ENCODE peak calls at places on chromosomes 5 and 9, in eight cellular contexts. One of them, this sample, is unnamed.

GRCh38 chr5:56501949-56502557 is 268.9 kb upstream of the ANKRD55 start:
- DNase-seq in lung: no peak
- DNase-seq in epithelial cell of esophagus: no peak
- DNase-seq in activated CD8-positive, alpha-beta T cell treated with anti-CD3 and anti-CD28 coated beads for 36 hours: no peak
- DNase-seq in uterus: no peak
- DNase-seq in stomach: no peak
- DNase-seq in Calu3: peak; percentile 44
- DNase-seq in A549: no peak
- DNase-seq in this sample: no peak

GRCh38 chr9:35001803-35002502 is 12.4 kb downstream of the DNAJB5 start:
- DNase-seq in Calu3: no peak
- DNase-seq in lung: no peak
- DNase-seq in stomach: no peak
- DNase-seq in activated CD8-positive, alpha-beta T cell treated with anti-CD3 and anti-CD28 coated beads for 36 hours: peak; percentile 28
- DNase-seq in uterus: no peak
- DNase-seq in A549: no peak
- DNase-seq in epithelial cell of esophagus: peak; percentile 80
- DNase-seq in this sample: no peak

GRCh38 chr9:32351845-32352244 is 32.6 kb upstream of the ACO1 start:
- DNase-seq in lung: no peak
- DNase-seq in epithelial cell of esophagus: peak; percentile 16
- DNase-seq in uterus: no peak
- DNase-seq in Calu3: no peak
- DNase-seq in A549: no peak
- DNase-seq in stomach: no peak
- DNase-seq in activated CD8-positive, alpha-beta T cell treated with anti-CD3 and anti-CD28 coated beads for 36 hours: no peak
- DNase-seq in this sample: no peak

GRCh38 chr5:168291961-168292782 is 727 bp downstream of the WWC1 start:
- DNase-seq in uterus: no peak
- DNase-seq in stomach: no peak
- DNase-seq in lung: no peak
- DNase-seq in epithelial cell of esophagus: no peak
- DNase-seq in activated CD8-positive, alpha-beta T cell treated with anti-CD3 and anti-CD28 coated beads for 36 hours: no peak
- DNase-seq in A549: no peak
- DNase-seq in Calu3: peak; percentile 60
- DNase-seq in this sample: peak; percentile 35

GRCh38 chr9:33439731-33440130 is 7.7 kb downstream of the AQP3 start:
- DNase-seq in lung: no peak
- DNase-seq in uterus: no peak
- DNase-seq in A549: no peak
- DNase-seq in epithelial cell of esophagus: no peak
- DNase-seq in Calu3: no peak
- DNase-seq in stomach: no peak
- DNase-seq in activated CD8-positive, alpha-beta T cell treated with anti-CD3 and anti-CD28 coated beads for 36 hours: no peak
- DNase-seq in this sample: no peak

GRCh38 chr5:138054863-138055558 is 22.1 kb upstream of the FAM13B start:
- DNase-seq in lung: no peak
- DNase-seq in stomach: no peak
- DNase-seq in epithelial cell of esophagus: peak; percentile 38
- DNase-seq in Calu3: no peak
- DNase-seq in uterus: no peak
- DNase-seq in A549: no peak
- DNase-seq in activated CD8-positive, alpha-beta T cell treated with anti-CD3 and anti-CD28 coated beads for 36 hours: no peak
- DNase-seq in this sample: no peak

GRCh38 chr5:77643654-77644404 is 5.3 kb upstream of the OTP start:
- DNase-seq in activated CD8-positive, alpha-beta T cell treated with anti-CD3 and anti-CD28 coated beads for 36 hours: peak; percentile 10
- DNase-seq in Calu3: no peak
- DNase-seq in epithelial cell of esophagus: no peak
- DNase-seq in uterus: no peak
- DNase-seq in A549: no peak
- DNase-seq in lung: no peak
- DNase-seq in stomach: no peak
- DNase-seq in this sample: no peak

GRCh38 chr5:65919773-65920172 is 6.6 kb upstream of the ERBIN start:
- DNase-seq in uterus: no peak
- DNase-seq in lung: no peak
- DNase-seq in Calu3: no peak
- DNase-seq in stomach: no peak
- DNase-seq in A549: no peak
- DNase-seq in activated CD8-positive, alpha-beta T cell treated with anti-CD3 and anti-CD28 coated beads for 36 hours: no peak
- DNase-seq in epithelial cell of esophagus: peak; percentile 28
- DNase-seq in this sample: no peak

GRCh38 chr5:74173260-74173659 is 467.3 kb downstream of the ENC1 start:
- DNase-seq in Calu3: no peak
- DNase-seq in lung: no peak
- DNase-seq in activated CD8-positive, alpha-beta T cell treated with anti-CD3 and anti-CD28 coated beads for 36 hours: no peak
- DNase-seq in uterus: no peak
- DNase-seq in A549: no peak
- DNase-seq in epithelial cell of esophagus: no peak
- DNase-seq in stomach: no peak
- DNase-seq in this sample: no peak

GRCh38 chr9:130944510-130945058 is 5.5 kb upstream of the FIBCD1 start:
- DNase-seq in stomach: no peak
- DNase-seq in epithelial cell of esophagus: no peak
- DNase-seq in uterus: no peak
- DNase-seq in lung: no peak
- DNase-seq in activated CD8-positive, alpha-beta T cell treated with anti-CD3 and anti-CD28 coated beads for 36 hours: no peak
- DNase-seq in Calu3: no peak
- DNase-seq in A549: no peak
- DNase-seq in this sample: no peak

GRCh38 chr5:4862500-4862899 is 277.6 kb upstream of the ADAMTS16 start:
- DNase-seq in Calu3: no peak
- DNase-seq in A549: peak; percentile 20
- DNase-seq in epithelial cell of esophagus: peak; percentile 59
- DNase-seq in uterus: no peak
- DNase-seq in activated CD8-positive, alpha-beta T cell treated with anti-CD3 and anti-CD28 coated beads for 36 hours: no peak
- DNase-seq in lung: no peak
- DNase-seq in stomach: no peak
- DNase-seq in this sample: no peak

GRCh38 chr5:9173281-9174048 is 372.4 kb downstream of the SEMA5A start:
- DNase-seq in stomach: no peak
- DNase-seq in A549: no peak
- DNase-seq in Calu3: no peak
- DNase-seq in epithelial cell of esophagus: peak; percentile 94
- DNase-seq in lung: no peak
- DNase-seq in activated CD8-positive, alpha-beta T cell treated with anti-CD3 and anti-CD28 coated beads for 36 hours: no peak
- DNase-seq in uterus: no peak
- DNase-seq in this sample: no peak

GRCh38 chr5:1021136-1021968 is 12.8 kb downstream of the NKD2 start:
- DNase-seq in A549: no peak
- DNase-seq in activated CD8-positive, alpha-beta T cell treated with anti-CD3 and anti-CD28 coated beads for 36 hours: no peak
- DNase-seq in Calu3: no peak
- DNase-seq in stomach: no peak
- DNase-seq in epithelial cell of esophagus: no peak
- DNase-seq in uterus: no peak
- DNase-seq in lung: no peak
- DNase-seq in this sample: no peak

GRCh38 chr9:109272045-109272444 is 48.8 kb downstream of the EPB41L4B start:
- DNase-seq in stomach: no peak
- DNase-seq in Calu3: no peak
- DNase-seq in lung: no peak
- DNase-seq in epithelial cell of esophagus: no peak
- DNase-seq in uterus: no peak
- DNase-seq in A549: no peak
- DNase-seq in activated CD8-positive, alpha-beta T cell treated with anti-CD3 and anti-CD28 coated beads for 36 hours: no peak
- DNase-seq in this sample: no peak

GRCh38 chr9:125633116-125633743 is 73.8 kb downstream of the MAPKAP1 start:
- DNase-seq in stomach: peak; percentile 43
- DNase-seq in uterus: no peak
- DNase-seq in Calu3: peak; percentile 22
- DNase-seq in activated CD8-positive, alpha-beta T cell treated with anti-CD3 and anti-CD28 coated beads for 36 hours: no peak
- DNase-seq in lung: no peak
- DNase-seq in epithelial cell of esophagus: peak; percentile 52
- DNase-seq in A549: no peak
- DNase-seq in this sample: no peak

GRCh38 chr9:131500939-131501541 is 1.7 kb upstream of the POMT1 start:
- DNase-seq in epithelial cell of esophagus: peak; percentile 84
- DNase-seq in A549: no peak
- DNase-seq in uterus: no peak
- DNase-seq in Calu3: no peak
- DNase-seq in lung: no peak
- DNase-seq in activated CD8-positive, alpha-beta T cell treated with anti-CD3 and anti-CD28 coated beads for 36 hours: peak; percentile 83
- DNase-seq in stomach: no peak
- DNase-seq in this sample: no peak

GRCh38 chr9:114694719-114695269 is 12.8 kb upstream of the TEX48 start:
- DNase-seq in Calu3: no peak
- DNase-seq in epithelial cell of esophagus: no peak
- DNase-seq in stomach: no peak
- DNase-seq in activated CD8-positive, alpha-beta T cell treated with anti-CD3 and anti-CD28 coated beads for 36 hours: peak; percentile 44
- DNase-seq in uterus: no peak
- DNase-seq in lung: no peak
- DNase-seq in A549: no peak
- DNase-seq in this sample: no peak

GRCh38 chr9:110152704-110153374 is 55.1 kb downstream of the C9orf152 start:
- DNase-seq in activated CD8-positive, alpha-beta T cell treated with anti-CD3 and anti-CD28 coated beads for 36 hours: peak; percentile 31
- DNase-seq in lung: no peak
- DNase-seq in Calu3: peak; percentile 28
- DNase-seq in A549: peak; percentile 19
- DNase-seq in epithelial cell of esophagus: peak; percentile 69
- DNase-seq in uterus: no peak
- DNase-seq in stomach: no peak
- DNase-seq in this sample: peak; percentile 61

GRCh38 chr5:139683295-139684271 is 35.4 kb downstream of the CXXC5 start:
- DNase-seq in uterus: no peak
- DNase-seq in activated CD8-positive, alpha-beta T cell treated with anti-CD3 and anti-CD28 coated beads for 36 hours: no peak
- DNase-seq in Calu3: no peak
- DNase-seq in A549: no peak
- DNase-seq in epithelial cell of esophagus: no peak
- DNase-seq in stomach: no peak
- DNase-seq in lung: no peak
- DNase-seq in this sample: no peak

GRCh38 chr5:139686356-139686918 is 38.3 kb downstream of the CXXC5 start:
- DNase-seq in A549: no peak
- DNase-seq in stomach: no peak
- DNase-seq in uterus: no peak
- DNase-seq in Calu3: no peak
- DNase-seq in epithelial cell of esophagus: no peak
- DNase-seq in activated CD8-positive, alpha-beta T cell treated with anti-CD3 and anti-CD28 coated beads for 36 hours: no peak
- DNase-seq in lung: no peak
- DNase-seq in this sample: no peak

GRCh38 chr5:139685886-139686285 is 37.7 kb downstream of the CXXC5 start:
- DNase-seq in lung: no peak
- DNase-seq in A549: no peak
- DNase-seq in stomach: no peak
- DNase-seq in epithelial cell of esophagus: no peak
- DNase-seq in uterus: no peak
- DNase-seq in activated CD8-positive, alpha-beta T cell treated with anti-CD3 and anti-CD28 coated beads for 36 hours: no peak
- DNase-seq in Calu3: no peak
- DNase-seq in this sample: no peak

GRCh38 chr5:139684350-139684880 is 36.3 kb downstream of the CXXC5 start:
- DNase-seq in lung: no peak
- DNase-seq in A549: no peak
- DNase-seq in Calu3: no peak
- DNase-seq in epithelial cell of esophagus: no peak
- DNase-seq in activated CD8-positive, alpha-beta T cell treated with anti-CD3 and anti-CD28 coated beads for 36 hours: no peak
- DNase-seq in stomach: no peak
- DNase-seq in uterus: no peak
- DNase-seq in this sample: no peak

GRCh38 chr5:139684881-139685749 is 37.0 kb downstream of the CXXC5 start:
- DNase-seq in epithelial cell of esophagus: no peak
- DNase-seq in uterus: no peak
- DNase-seq in activated CD8-positive, alpha-beta T cell treated with anti-CD3 and anti-CD28 coated beads for 36 hours: no peak
- DNase-seq in stomach: peak; percentile 75
- DNase-seq in Calu3: no peak
- DNase-seq in lung: no peak
- DNase-seq in A549: no peak
- DNase-seq in this sample: no peak
- TF ChIP-seq CTCF in epithelial cell of esophagus: no peak
- TF ChIP-seq CTCF in uterus: no peak
- TF ChIP-seq CTCF in activated CD8-positive, alpha-beta T cell treated with anti-CD3 and anti-CD28 coated beads for 36 hours: no peak
- TF ChIP-seq CTCF in stomach: peak; percentile 30
- TF ChIP-seq CTCF in Calu3: no peak
- TF ChIP-seq CTCF in lung: no peak
- TF ChIP-seq CTCF in A549: no peak
- TF ChIP-seq CTCF in this sample: peak; percentile 20

DNA sequence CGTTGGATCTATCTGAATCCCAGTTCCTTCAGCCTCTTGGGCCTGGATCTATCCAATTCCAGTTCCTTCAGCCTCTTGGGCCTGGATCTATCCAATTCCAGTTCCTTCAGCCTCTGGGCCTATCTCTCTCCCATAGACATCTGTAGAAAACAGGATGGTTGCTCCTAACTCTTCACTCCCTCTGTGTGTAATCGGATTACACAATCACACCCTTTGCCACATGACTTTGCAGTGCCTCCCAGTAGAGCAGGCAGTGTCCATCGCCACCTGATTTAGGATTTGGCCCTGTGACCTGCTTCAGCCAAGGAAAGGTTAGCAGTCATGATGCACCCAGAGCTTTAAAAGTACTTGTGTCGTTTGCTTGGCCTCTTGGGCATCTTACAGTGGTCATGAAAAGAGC is 56.7 kb downstream of the LHX2 start:
- DNase-seq in lung: no peak
- DNase-seq in stomach: no peak
- DNase-seq in Calu3: no peak
- DNase-seq in uterus: no peak
- DNase-seq in activated CD8-positive, alpha-beta T cell treated with anti-CD3 and anti-CD28 coated beads for 36 hours: no peak
- DNase-seq in A549: no peak
- DNase-seq in epithelial cell of esophagus: no peak
- DNase-seq in this sample: no peak
- TF ChIP-seq CTCF in lung: no peak
- TF ChIP-seq CTCF in stomach: no peak
- TF ChIP-seq CTCF in Calu3: no peak
- TF ChIP-seq CTCF in uterus: no peak
- TF ChIP-seq CTCF in activated CD8-positive, alpha-beta T cell treated with anti-CD3 and anti-CD28 coated beads for 36 hours: no peak
- TF ChIP-seq CTCF in A549: no peak
- TF ChIP-seq CTCF in epithelial cell of esophagus: no peak
- TF ChIP-seq CTCF in this sample: no peak

GRCh38 chr5:141398608-141399007 is 861 bp downstream of the PCDHGB5 start:
- DNase-seq in stomach: no peak
- DNase-seq in A549: no peak
- DNase-seq in uterus: no peak
- DNase-seq in Calu3: no peak
- DNase-seq in activated CD8-positive, alpha-beta T cell treated with anti-CD3 and anti-CD28 coated beads for 36 hours: no peak
- DNase-seq in lung: no peak
- DNase-seq in epithelial cell of esophagus: no peak
- DNase-seq in this sample: no peak

GRCh38 chr5:141399555-141400258 is 2.0 kb downstream of the PCDHGB5 start:
- DNase-seq in activated CD8-positive, alpha-beta T cell treated with anti-CD3 and anti-CD28 coated beads for 36 hours: no peak
- DNase-seq in lung: no peak
- DNase-seq in stomach: no peak
- DNase-seq in A549: no peak
- DNase-seq in uterus: no peak
- DNase-seq in epithelial cell of esophagus: no peak
- DNase-seq in Calu3: no peak
- DNase-seq in this sample: no peak

GRCh38 chr5:141403387-141403786 is 809 bp downstream of the PCDHGA9 start:
- DNase-seq in epithelial cell of esophagus: no peak
- DNase-seq in stomach: no peak
- DNase-seq in uterus: no peak
- DNase-seq in Calu3: no peak
- DNase-seq in activated CD8-positive, alpha-beta T cell treated with anti-CD3 and anti-CD28 coated beads for 36 hours: no peak
- DNase-seq in lung: no peak
- DNase-seq in A549: no peak
- DNase-seq in this sample: no peak

GRCh38 chr5:141402553-141403328 is at the start of gene PCDHGA9:
- DNase-seq in Calu3: peak; percentile 73
- DNase-seq in stomach: no peak
- DNase-seq in A549: no peak
- DNase-seq in activated CD8-positive, alpha-beta T cell treated with anti-CD3 and anti-CD28 coated beads for 36 hours: peak; percentile 42
- DNase-seq in lung: no peak
- DNase-seq in epithelial cell of esophagus: peak; percentile 51
- DNase-seq in uterus: no peak
- DNase-seq in this sample: no peak
- TF ChIP-seq CTCF in Calu3: peak; percentile 83
- TF ChIP-seq CTCF in stomach: no peak
- TF ChIP-seq CTCF in A549: no peak
- TF ChIP-seq CTCF in activated CD8-positive, alpha-beta T cell treated with anti-CD3 and anti-CD28 coated beads for 36 hours: peak; percentile 47
- TF ChIP-seq CTCF in lung: no peak
- TF ChIP-seq CTCF in epithelial cell of esophagus: peak; percentile 58
- TF ChIP-seq CTCF in uterus: peak; percentile 16
- TF ChIP-seq CTCF in this sample: no peak

GRCh38 chr9:133030317-133031129 is at the start of gene GTF3C5:
- DNase-seq in activated CD8-positive, alpha-beta T cell treated with anti-CD3 and anti-CD28 coated beads for 36 hours: peak; percentile 96
- DNase-seq in Calu3: peak; percentile 88
- DNase-seq in A549: peak; percentile 100
- DNase-seq in stomach: peak; percentile 93
- DNase-seq in epithelial cell of esophagus: peak; percentile 99
- DNase-seq in uterus: peak; percentile 93
- DNase-seq in lung: peak; percentile 93
- DNase-seq in this sample: peak; percentile 85
- TF ChIP-seq CTCF in activated CD8-positive, alpha-beta T cell treated with anti-CD3 and anti-CD28 coated beads for 36 hours: no peak
- TF ChIP-seq CTCF in Calu3: no peak
- TF ChIP-seq CTCF in A549: no peak
- TF ChIP-seq CTCF in stomach: no peak
- TF ChIP-seq CTCF in epithelial cell of esophagus: no peak
- TF ChIP-seq CTCF in uterus: no peak
- TF ChIP-seq CTCF in lung: no peak
- TF ChIP-seq CTCF in this sample: no peak